ENCODE peak calls at places on chromosomes 13 and 19, in seven cellular contexts. U is thoracic aorta, M is IMR-90, P is BE2C, W is cardiac muscle cell, O is psoas muscle, Z is ascending aorta. K is an unnamed sample. For H3K4me1, the result is how much of the 10 kb centered on the place peaks cover.

GRCh38 chr19:11123076-11123567 is 32.5 kb downstream of the SPC24 start:
- DNase-seq in M (no peak), U (no peak), W (no peak), Z (no peak), P (no peak), O (no peak), K (no peak)

GRCh38 chr13:50365683-50366391 is 350.6 kb downstream of the KCNRG start:
- DNase-seq in P (no peak), U (no peak), M (no peak), Z (no peak), O (no peak), W (no peak), K (peak)

GRCh38 chr19:1130801-1131717 is 27.3 kb downstream of the GPX4 start:
- DNase-seq in Z (no peak), O (no peak), U (no peak), W (no peak), M (no peak), P (no peak), K (peak)

GRCh38 chr19:54576411-54576976 is 2.9 kb downstream of the LILRA2 start:
- DNase-seq in W (no peak), O (no peak), Z (no peak), M (no peak), U (no peak), P (no peak), K (no peak)

GRCh38 chr13:62333466-62333865 is 917.8 kb upstream of the PCDH20 start:
- DNase-seq in W (no peak), O (no peak), M (no peak), U (no peak), Z (no peak), P (no peak), K (no peak)

GRCh38 chr13:108342369-108343289 is 73.1 kb downstream of the TNFSF13B start:
- DNase-seq in P (no peak), Z (no peak), O (no peak), M (peak), U (no peak), W (peak), K (peak)

GRCh38 chr13:28729541-28729940 is 10.8 kb upstream of the SLC46A3 start:
- DNase-seq in O (no peak), M (no peak), Z (no peak), U (no peak), W (no peak), P (no peak), K (no peak)

GRCh38 chr13:49370390-49370789 is 73.5 kb downstream of the CAB39L start:
- DNase-seq in W (no peak), P (no peak), O (no peak), M (no peak), Z (no peak), U (no peak), K (no peak)

GRCh38 chr13:80599765-80600164 is 258.8 kb upstream of the SPRY2 start:
- DNase-seq in O (no peak), Z (no peak), M (no peak), P (no peak), U (no peak), W (no peak), K (no peak)

GRCh38 chr13:69809152-69809551 is 298.5 kb upstream of the ATXN8OS start:
- DNase-seq in W (no peak), U (no peak), Z (no peak), M (no peak), O (no peak), P (no peak), K (no peak)

GRCh38 chr13:77207943-77208342 is 119.0 kb downstream of the MYCBP2 start:
- DNase-seq in O (no peak), P (no peak), M (peak), W (no peak), Z (no peak), U (no peak), K (no peak)

GRCh38 chr19:511101-511841 is 4.0 kb downstream of the TPGS1 start:
- DNase-seq in O (no peak), W (no peak), P (no peak), M (peak), Z (no peak), U (no peak), K (peak)

GRCh38 chr13:77696863-77697207 is 652 bp upstream of the SLAIN1 start:
- DNase-seq in W (no peak), M (no peak), U (no peak), Z (no peak), P (no peak), O (no peak), K (no peak)

GRCh38 chr19:4390862-4391693 is 9.3 kb downstream of the SH3GL1 start:
- DNase-seq in M (no peak), O (peak), U (no peak), W (no peak), Z (no peak), P (no peak), K (no peak)
- H3K4me1 ChIP-seq in M (under half), O (half or more), U (half or more), W (half or more), Z (under half), P (under half), K (under half)

DNA sequence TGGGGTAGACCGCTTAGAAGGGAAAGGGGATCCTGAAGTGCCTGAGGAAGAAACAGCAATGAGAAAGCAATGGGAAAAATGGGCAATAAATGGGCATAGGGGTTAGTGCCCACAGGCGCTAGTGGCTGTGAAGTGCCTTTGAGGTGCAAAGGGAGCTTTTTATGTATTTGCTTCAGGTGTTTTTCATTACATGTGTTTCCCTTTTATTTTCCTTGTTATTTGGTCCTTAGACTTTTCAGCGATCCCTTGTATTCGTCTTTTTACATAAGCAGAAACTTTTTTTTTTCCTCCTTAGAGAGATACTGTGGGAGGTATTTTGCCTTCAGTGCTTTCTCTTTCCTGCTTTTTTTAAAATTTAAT is 19.6 kb downstream of the NFIX start:
- DNase-seq in Z (no peak), O (no peak), W (no peak), P (no peak), M (no peak), U (no peak), K (no peak)
- H3K4me1 ChIP-seq in Z (under half), O (half or more), W (under half), P (under half), M (under half), U (half or more), K (under half)

GRCh38 chr13:99289674-99290337 is 17.4 kb downstream of the GPR183 start:
- DNase-seq in M (no peak), U (no peak), O (no peak), W (no peak), P (no peak), Z (no peak), K (peak)
- H3K4me1 ChIP-seq in M (under half), U (under half), O (under half), W (under half), P (under half), Z (under half), K (half or more)

GRCh38 chr13:113736258-113736731 is 22.7 kb upstream of the TMEM255B start:
- DNase-seq in M (no peak), W (no peak), U (no peak), P (peak), O (no peak), Z (no peak), K (no peak)
- H3K4me1 ChIP-seq in M (under half), W (under half), U (under half), P (under half), O (under half), Z (under half), K (under half)

GRCh38 chr19:16621165-16621800 is 6.7 kb downstream of the MED26 start:
- DNase-seq in O (no peak), M (no peak), Z (no peak), P (no peak), W (no peak), U (no peak), K (no peak)

GRCh38 chr19:16620018-16620417 is 8.0 kb downstream of the MED26 start:
- DNase-seq in W (no peak), M (no peak), P (no peak), U (no peak), O (peak), Z (no peak), K (no peak)

GRCh38 chr19:16619456-16619855 is 8.5 kb downstream of the MED26 start:
- DNase-seq in M (no peak), U (no peak), P (no peak), Z (no peak), O (peak), W (no peak), K (no peak)

GRCh38 chr19:16618248-16618647 is 9.8 kb downstream of the MED26 start:
- DNase-seq in P (no peak), O (no peak), W (no peak), Z (no peak), M (no peak), U (no peak), K (no peak)

GRCh38 chr19:16620584-16620983 is 7.4 kb downstream of the MED26 start:
- DNase-seq in M (no peak), P (no peak), W (no peak), O (no peak), Z (no peak), U (no peak), K (no peak)
- H3K4me1 ChIP-seq in M (under half), P (under half), W (under half), O (half or more), Z (under half), U (under half), K (under half)